ENCODE peak calls at places on chromosomes 11 and 22, in ten cellular contexts. J, H, C, U, Z, P, K, S, Q and I are unnamed samples.

GRCh38 chr22:19422440-19423301 is 8.9 kb downstream of the HIRA start:
- DNase-seq in J (no peak), H (no peak), C (no peak), U (no peak), Z (no peak), P (no peak), K (no peak), S (no peak), Q (no peak), I (no peak)

GRCh38 chr11:46345131-46345597 is 2.1 kb upstream of the DGKZ start:
- DNase-seq in J (no peak), H (peak; percentile 55), C (no peak), U (no peak), Z (no peak), P (peak; percentile 73), K (no peak), S (peak; percentile 77), Q (no peak), I (no peak)

GRCh38 chr11:36196476-36197099 is 92.6 kb downstream of the COMMD9 start:
- DNase-seq in J (no peak), H (peak; percentile 28), C (peak; percentile 33), U (no peak), Z (no peak), P (no peak), K (no peak), S (peak; percentile 7), Q (no peak), I (no peak)

GRCh38 chr11:69234740-69235710 is 58.9 kb upstream of the MYEOV start:
- DNase-seq in J (peak; percentile 13), H (no peak), C (no peak), U (no peak), Z (no peak), P (no peak), K (no peak), S (no peak), Q (no peak), I (no peak)

GRCh38 chr11:135023499-135023898 is 611.5 kb upstream of the B3GAT1 start:
- DNase-seq in J (no peak), H (no peak), C (no peak), U (no peak), Z (no peak), P (no peak), K (no peak), S (no peak), Q (no peak), I (no peak)

GRCh38 chr22:49646876-49647275 is 180.8 kb downstream of the BRD1 start:
- DNase-seq in J (no peak), H (no peak), C (no peak), U (no peak), Z (no peak), P (no peak), K (no peak), S (no peak), Q (no peak), I (no peak)

GRCh38 chr11:31645747-31646146 is 136.2 kb downstream of the ELP4 start:
- DNase-seq in J (no peak), H (no peak), C (peak; percentile 85), U (no peak), Z (no peak), P (no peak), K (no peak), S (no peak), Q (no peak), I (no peak)

GRCh38 chr22:48662476-48663150 is 1165.1 kb downstream of the BRD1 start:
- DNase-seq in J (no peak), H (no peak), C (no peak), U (no peak), Z (no peak), P (peak; percentile 36), K (no peak), S (no peak), Q (no peak), I (no peak)

GRCh38 chr11:12818333-12819015 is 144.3 kb downstream of the TEAD1 start:
- DNase-seq in J (no peak), H (no peak), C (peak; percentile 84), U (no peak), Z (no peak), P (no peak), K (no peak), S (peak; percentile 55), Q (no peak), I (no peak)

DNA sequence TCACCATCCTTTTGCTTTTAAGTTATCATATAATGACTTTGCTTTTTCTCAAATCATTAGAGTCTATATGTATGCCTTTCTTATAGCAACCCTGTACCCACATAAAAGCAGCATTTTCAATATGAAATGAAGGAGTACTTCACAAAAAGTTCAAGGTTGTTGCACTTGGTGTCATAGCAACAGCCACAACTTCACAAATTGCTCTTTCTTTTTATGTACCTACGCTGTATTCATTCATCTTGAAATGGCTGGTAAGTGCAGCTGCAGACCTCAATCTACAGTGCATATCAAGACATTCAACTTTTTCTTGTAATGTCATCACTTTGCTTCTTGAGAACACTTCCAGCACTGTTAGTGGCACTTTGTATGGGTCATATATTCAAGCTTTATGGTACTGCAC is 18.6 kb downstream of the CWC15 start:
- DNase-seq in J (no peak), H (no peak), C (no peak), U (no peak), Z (no peak), P (no peak), K (no peak), S (no peak), Q (no peak), I (no peak)
- H3K4me3 ChIP-seq in J (no peak overlapping the region), H (no peak overlapping the region), C (no peak overlapping the region), U (no peak overlapping the region), Z (no peak overlapping the region), P (no peak overlapping the region), K (no peak overlapping the region), S (no peak overlapping the region), Q (no peak overlapping the region), I (no peak overlapping the region)

DNA sequence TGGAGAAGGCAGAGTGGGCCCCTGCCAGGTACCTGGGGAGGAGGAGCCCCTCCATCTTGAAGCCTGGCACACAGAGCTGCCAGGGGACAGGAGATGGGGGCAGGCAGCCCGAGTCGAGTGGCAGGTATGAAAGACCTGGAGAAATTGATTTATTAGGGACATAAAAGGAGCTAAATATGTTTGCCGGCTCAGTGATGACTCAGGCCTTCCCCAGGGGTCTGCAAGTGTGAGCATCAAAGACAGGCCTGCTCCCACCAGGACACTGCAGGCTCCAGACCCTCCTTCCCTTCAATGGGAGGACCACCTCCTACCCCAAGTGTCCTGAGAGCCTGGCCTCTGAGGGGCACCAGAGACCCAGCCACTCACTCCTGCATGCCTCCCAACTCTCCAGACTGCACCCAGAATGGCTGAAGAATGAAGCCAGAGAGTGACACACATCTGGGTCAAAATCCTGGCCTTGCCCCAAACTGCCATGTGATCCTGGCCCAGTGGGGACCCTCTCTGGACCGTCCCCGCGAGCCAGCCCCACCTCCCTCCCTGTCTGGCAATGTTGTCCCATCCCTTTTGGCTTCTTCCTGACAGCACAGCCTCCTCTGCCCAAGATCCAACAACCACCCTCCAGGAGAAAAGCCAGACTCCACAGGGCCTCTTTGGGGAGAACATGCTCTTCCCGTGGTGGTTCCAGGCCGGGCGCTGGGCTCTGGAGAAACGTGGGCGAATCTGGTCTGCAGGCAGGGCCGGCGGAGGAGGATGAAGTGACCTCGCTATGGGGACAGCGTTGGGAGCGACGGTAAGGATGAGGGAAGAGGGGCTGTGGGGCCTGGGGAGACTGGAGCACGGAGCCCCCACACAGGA is 36.2 kb downstream of the CYTH4 start:
- DNase-seq in J (no peak), H (peak; percentile 28), C (no peak), U (no peak), Z (no peak), P (no peak), K (no peak), S (no peak), Q (no peak), I (no peak)
- TF ChIP-seq CTCF in J (no peak), H (peak; percentile 23), C (no peak), U (no peak), Z (no peak), P (no peak), K (no peak), S (no peak), Q (no peak), I (no peak)

DNA sequence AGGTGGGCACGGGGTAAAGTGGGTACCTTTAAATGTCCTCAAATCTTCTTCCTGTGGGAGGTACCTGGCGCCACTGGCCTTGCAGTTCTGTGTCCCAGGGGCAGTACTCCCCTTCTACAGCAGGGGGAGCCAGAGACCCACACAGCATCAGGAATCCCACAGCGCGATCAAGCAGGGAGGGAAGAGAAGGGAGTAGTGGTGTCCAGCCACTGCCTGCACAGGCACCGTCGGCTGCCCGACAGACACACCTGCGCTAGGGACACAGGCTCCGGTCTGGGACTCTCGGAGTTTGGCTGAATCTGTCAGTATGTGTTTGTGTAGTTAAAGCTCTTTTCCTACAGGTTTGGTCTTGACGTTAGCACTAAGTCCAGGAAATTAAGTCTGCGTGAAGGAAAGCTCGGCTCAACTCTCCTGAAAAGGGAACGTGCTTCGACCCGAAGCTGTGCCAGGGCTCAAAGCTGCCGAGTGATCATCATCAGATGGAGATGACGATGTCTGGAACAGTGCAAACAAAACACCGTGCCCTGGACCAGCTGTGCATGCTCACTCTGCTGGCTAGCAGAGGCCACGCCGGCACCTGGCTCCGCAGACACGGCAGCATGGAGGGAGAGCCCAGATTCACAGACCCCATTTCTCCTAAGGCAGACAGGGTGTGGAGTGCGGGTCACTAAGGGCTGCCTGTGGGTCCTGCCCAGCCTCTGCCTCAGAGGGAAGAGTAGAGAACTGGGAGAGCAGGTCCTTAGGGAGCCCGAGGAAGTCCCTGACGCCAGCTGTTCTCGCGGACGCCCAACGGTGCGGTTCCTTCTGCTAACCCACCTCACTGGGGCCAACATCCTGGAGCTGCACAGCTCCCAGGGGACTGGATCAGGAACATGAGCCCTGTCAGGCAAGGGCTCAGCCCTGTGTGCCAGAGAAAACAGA is 56.0 kb upstream of the BID start:
- DNase-seq in J (peak; percentile 93), H (peak; percentile 86), C (peak; percentile 80), U (peak; percentile 92), Z (peak; percentile 92), P (peak; percentile 92), K (peak; percentile 87), S (peak; percentile 85), Q (peak; percentile 69), I (peak; percentile 93)
- H3K27ac ChIP-seq in J (peak overlapping the region; percentile 1), H (no peak overlapping the region), C (no peak overlapping the region), U (no peak overlapping the region), Z (peak overlapping the region; percentile 81), P (peak overlapping the region; percentile 62), K (peak overlapping the region; percentile 73), S (peak overlapping the region; percentile 54), Q (no peak overlapping the region), I (peak overlapping the region; percentile 71)

GRCh38 chr22:26671317-26672059 is 14.1 kb downstream of the MIAT start:
- DNase-seq in J (peak; percentile 45), H (no peak), C (no peak), U (peak; percentile 37), Z (peak; percentile 29), P (peak; percentile 68), K (no peak), S (no peak), Q (no peak), I (peak; percentile 78)

GRCh38 chr22:26672590-26673468 is 15.4 kb downstream of the MIAT start:
- DNase-seq in J (peak; percentile 95), H (peak; percentile 94), C (peak; percentile 96), U (peak; percentile 89), Z (peak; percentile 94), P (peak; percentile 95), K (peak; percentile 90), S (peak; percentile 93), Q (peak; percentile 97), I (peak; percentile 94)

GRCh38 chr22:26670459-26670858 is 13.1 kb downstream of the MIAT start:
- DNase-seq in J (no peak), H (no peak), C (no peak), U (no peak), Z (no peak), P (no peak), K (no peak), S (no peak), Q (no peak), I (no peak)

GRCh38 chr22:26673485-26673884 is 16.1 kb downstream of the MIAT start:
- DNase-seq in J (peak; percentile 35), H (no peak), C (peak; percentile 12), U (no peak), Z (no peak), P (no peak), K (no peak), S (no peak), Q (no peak), I (no peak)

GRCh38 chr22:26672060-26672471 is 14.7 kb downstream of the MIAT start:
- DNase-seq in J (peak; percentile 21), H (no peak), C (no peak), U (no peak), Z (no peak), P (no peak), K (no peak), S (no peak), Q (no peak), I (no peak)
- H3K4me3 ChIP-seq in J (no peak overlapping the region), H (peak overlapping the region; percentile 55), C (peak overlapping the region; percentile 20), U (no peak overlapping the region), Z (peak overlapping the region; percentile 78), P (peak overlapping the region; percentile 95), K (peak overlapping the region; percentile 78), S (peak overlapping the region; percentile 89), Q (peak overlapping the region; percentile 87), I (peak overlapping the region; percentile 67)